ENCODE peak calls at places on chromosomes 7 and 10, in seven cellular contexts. U is A549; I is CD8-positive, alpha-beta memory T cell; V is neuronal stem cell; F is Peyer's patch; G is astrocyte; Y is heart right ventricle. R is an unnamed sample.
A peak's percentile ranks its signal among the peaks of the same experiment; 100 is the strongest.

GRCh38 chr10:90458054-90458453 is 399.8 kb downstream of the HTR7 start:
- DNase-seq in V (no peak), G (no peak), U (no peak), F (no peak), Y (no peak), I (no peak), R (no peak)

GRCh38 chr10:9219860-9220259 is 1165.4 kb downstream of the GATA3 start:
- DNase-seq in V (no peak), F (no peak), Y (no peak), G (no peak), I (no peak), U (no peak), R (no peak)

GRCh38 chr7:42244828-42245227 is 7.8 kb upstream of the GLI3 start:
- DNase-seq in I (no peak), Y (no peak), G (peak; percentile 60), F (no peak), U (no peak), V (no peak), R (no peak)

GRCh38 chr10:132417957-132418441 is 21.0 kb downstream of the PWWP2B start:
- DNase-seq in I (no peak), V (no peak), U (no peak), Y (no peak), F (no peak), G (no peak), R (no peak)

GRCh38 chr10:103895458-103896186 is 22.4 kb downstream of the STN1 start:
- DNase-seq in F (no peak), U (peak; percentile 45), V (no peak), I (no peak), G (peak; percentile 65), Y (no peak), R (no peak)

GRCh38 chr7:41247128-41247865 is 455.6 kb downstream of the INHBA start:
- DNase-seq in I (no peak), V (no peak), F (no peak), G (peak; percentile 87), Y (no peak), U (no peak), R (no peak)

GRCh38 chr10:95315509-95315908 is 24.7 kb upstream of the PDLIM1 start:
- DNase-seq in U (no peak), F (no peak), Y (no peak), G (no peak), I (no peak), V (no peak), R (no peak)

GRCh38 chr10:1048349-1048731 is 579 bp downstream of the IDI1 start:
- DNase-seq in F (no peak), V (no peak), G (peak; percentile 46), U (peak; percentile 33), Y (peak; percentile 35), I (no peak), R (no peak)

GRCh38 chr10:116787893-116788665 is 45.7 kb upstream of the HSPA12A start:
- DNase-seq in F (peak; percentile 77), U (peak; percentile 62), G (peak; percentile 50), V (peak; percentile 77), I (peak; percentile 79), Y (peak; percentile 81), R (peak; percentile 67)

GRCh38 chr10:31132681-31133239 is 101.1 kb upstream of the ZNF438 start:
- DNase-seq in Y (no peak), F (no peak), U (no peak), I (no peak), V (no peak), G (no peak), R (no peak)

GRCh38 chr7:18458830-18459229 is 36.7 kb upstream of the HDAC9 start:
- DNase-seq in U (no peak), I (no peak), Y (no peak), G (peak; percentile 75), F (no peak), V (no peak), R (no peak)

GRCh38 chr7:100745184-100745583 is 11.8 kb downstream of the ZAN start:
- DNase-seq in F (no peak), I (no peak), Y (peak; percentile 21), G (peak; percentile 36), V (no peak), U (no peak), R (peak; percentile 69)

GRCh38 chr10:101060951-101061813 is 607 bp upstream of the KAZALD1 start:
- DNase-seq in G (peak; percentile 77), U (peak; percentile 95), I (no peak), F (peak; percentile 99), Y (peak; percentile 97), V (peak; percentile 97), R (peak; percentile 92)

GRCh38 chr7:121034929-121035328 is 46.4 kb downstream of the CPED1 start:
- DNase-seq in Y (no peak), I (no peak), F (no peak), V (no peak), U (no peak), G (no peak), R (no peak)

GRCh38 chr7:33774762-33775523 is 130.4 kb upstream of the BMPER start:
- DNase-seq in I (no peak), U (no peak), F (no peak), G (peak; percentile 70), Y (peak; percentile 62), V (no peak), R (peak; percentile 43)

GRCh38 chr10:12479437-12479844 is 130.1 kb downstream of the CAMK1D start:
- DNase-seq in U (no peak), G (no peak), I (no peak), F (no peak), V (no peak), Y (no peak), R (no peak)
- H3K4me3 ChIP-seq in U (no peak overlapping the region), G (no peak overlapping the region), I (no peak overlapping the region), F (no peak overlapping the region), V (no peak overlapping the region), Y (no peak overlapping the region), R (no peak overlapping the region)

DNA sequence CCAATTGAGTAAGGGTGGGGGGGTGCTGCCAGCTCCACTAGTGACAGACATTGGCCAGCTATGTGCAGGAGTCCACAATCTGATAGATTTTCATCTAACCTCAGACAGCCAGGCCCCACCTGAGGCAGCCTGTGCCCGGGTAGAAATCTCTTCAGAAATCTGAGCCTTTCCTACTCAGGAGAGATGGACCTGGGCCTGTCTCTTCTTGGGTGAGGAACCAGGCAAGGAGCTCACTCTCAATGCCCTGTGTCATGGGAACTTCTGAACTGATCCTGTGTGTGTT is 86.9 kb downstream of the UBE2H start:
- DNase-seq in V (no peak), Y (no peak), F (no peak), I (no peak), G (no peak), U (no peak), R (no peak)
- H3K27ac ChIP-seq in V (no peak overlapping the region), Y (peak overlapping the region; percentile 91), F (no peak overlapping the region), I (peak overlapping the region; percentile 38), G (no peak overlapping the region), U (peak overlapping the region; percentile 44), R (no peak overlapping the region)

DNA sequence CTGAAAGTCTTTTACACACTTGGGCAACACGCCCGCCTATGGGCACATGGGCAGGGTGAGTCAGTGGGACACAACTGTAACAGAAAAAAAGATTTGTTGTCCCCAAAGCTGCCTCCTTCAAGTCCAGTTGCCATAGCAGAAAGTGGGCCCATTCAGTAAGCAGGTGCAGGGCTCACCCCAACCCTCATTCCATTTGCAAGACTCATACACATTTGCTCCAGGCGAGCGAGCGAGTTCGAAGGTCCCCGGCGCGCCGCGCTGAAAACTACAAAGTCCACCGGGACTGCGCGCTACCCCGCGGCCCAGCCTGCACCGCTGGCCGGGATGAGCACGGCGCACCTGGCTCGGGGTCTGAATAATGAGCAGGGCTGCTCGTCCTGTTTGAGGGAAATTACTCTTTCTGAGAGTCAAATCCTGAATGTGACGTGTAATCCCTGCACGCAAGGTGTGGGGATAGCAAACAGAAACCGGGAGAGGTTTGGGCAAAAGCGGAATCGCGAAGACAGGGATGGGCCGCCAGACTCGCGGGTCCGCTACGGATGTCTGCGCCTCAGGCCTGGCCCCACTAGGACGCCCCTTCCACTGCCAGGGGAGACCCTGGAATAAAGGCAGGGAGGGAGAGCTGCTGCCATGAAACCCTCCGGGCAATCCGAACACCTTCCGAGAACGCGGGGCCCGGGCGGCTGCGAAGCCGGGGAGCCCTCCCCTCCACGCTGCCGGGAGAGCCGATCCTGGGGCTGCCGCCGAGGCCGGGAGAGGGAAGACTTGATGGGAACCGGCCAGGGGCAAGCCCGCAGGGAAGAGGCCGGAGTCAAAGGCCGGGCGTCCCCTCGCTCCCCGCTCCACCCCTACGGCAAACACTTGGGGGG is 982 bp downstream of the COBL start:
- DNase-seq in Y (no peak), I (no peak), U (peak; percentile 60), G (peak; percentile 23), V (peak; percentile 42), F (peak; percentile 92), R (peak; percentile 59)
- H3K4me3 ChIP-seq in Y (peak overlapping the region; percentile 70), I (no peak overlapping the region), U (peak overlapping the region; percentile 67), G (peak overlapping the region; percentile 52), V (peak overlapping the region; percentile 87), F (peak overlapping the region; percentile 68), R (peak overlapping the region; percentile 87)

DNA sequence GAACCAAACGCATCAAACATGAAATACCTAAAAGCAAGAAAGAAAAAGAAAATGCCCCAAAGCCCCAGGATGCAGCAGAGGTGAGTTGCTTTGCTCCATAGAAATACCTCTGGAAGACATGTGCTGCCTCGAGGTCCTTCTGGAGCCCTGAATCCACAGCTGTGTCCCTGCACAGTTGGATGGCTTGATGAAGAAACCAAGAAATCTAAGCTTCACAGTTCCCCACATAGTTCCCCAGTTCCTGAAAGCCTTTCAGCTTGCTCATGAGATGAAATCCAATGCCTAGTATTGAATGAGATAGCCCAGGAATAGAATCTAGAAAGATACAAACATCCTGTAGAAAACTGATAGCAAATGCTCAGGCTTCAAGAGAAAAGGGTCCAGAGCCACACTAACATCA is 182.8 kb downstream of the RTKN2 start:
- DNase-seq in U (no peak), G (no peak), I (no peak), Y (no peak), F (no peak), V (no peak), R (no peak)
- H3K27ac ChIP-seq in U (no peak overlapping the region), G (no peak overlapping the region), I (no peak overlapping the region), Y (peak overlapping the region; percentile 92), F (no peak overlapping the region), V (no peak overlapping the region), R (no peak overlapping the region)

DNA sequence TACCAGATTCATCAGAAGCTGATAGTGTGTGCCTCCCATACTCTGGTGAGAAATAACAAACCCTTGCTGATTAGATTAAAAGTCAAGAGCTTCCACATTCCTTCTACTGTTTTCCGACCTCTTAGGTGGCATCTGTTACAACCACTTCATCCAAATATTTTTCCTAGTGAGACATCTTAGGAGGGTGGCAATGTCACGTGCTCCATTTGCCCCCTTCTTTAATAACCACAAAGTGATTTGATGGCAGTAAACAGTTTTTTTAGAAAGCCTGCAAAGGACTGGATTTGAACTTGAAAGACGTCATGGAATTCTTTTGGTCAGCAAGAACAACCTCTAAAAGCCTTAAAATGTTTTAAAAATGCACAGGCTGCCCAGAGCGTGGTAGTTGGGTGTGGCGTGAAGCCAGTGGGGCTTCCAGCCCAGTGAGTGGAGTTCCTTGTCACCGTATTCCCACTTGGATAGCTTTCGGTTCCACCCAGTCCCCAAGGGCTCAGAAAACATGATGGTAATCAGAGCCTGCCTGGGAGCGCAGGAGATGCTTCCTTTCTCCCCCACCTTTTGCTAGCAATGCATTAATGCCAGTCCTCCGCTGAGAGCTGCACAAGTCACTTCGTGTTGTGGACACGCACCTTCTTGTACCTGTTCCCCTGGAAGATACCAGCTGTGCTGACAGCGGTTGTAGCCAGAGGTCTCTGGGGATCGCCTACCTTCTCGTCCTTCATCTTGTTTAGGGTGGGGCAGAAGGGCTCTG is 256.4 kb downstream of the KIAA1217 start:
- DNase-seq in G (peak; percentile 99), V (no peak), F (peak; percentile 74), U (no peak), Y (no peak), I (no peak), R (no peak)
- H3K4me3 ChIP-seq in G (peak overlapping the region; percentile 86), V (no peak overlapping the region), F (peak overlapping the region; percentile 46), U (peak overlapping the region; percentile 46), Y (no peak overlapping the region), I (no peak overlapping the region), R (no peak overlapping the region)